ENCODE peak calls at places on chromosomes 7 and 10, in ten cellular contexts. H, N, Y, P, T, E, L, G, A and D are unnamed samples.

GRCh38 chr7:36227223-36227622 is 74.2 kb downstream of the EEPD1 start:
- DNase-seq in H (peak; percentile 34), N (no peak), Y (no peak), P (no peak), T (no peak), E (no peak), L (no peak), G (no peak), A (peak; percentile 72), D (no peak)

GRCh38 chr10:77332256-77332655 is 305.4 kb downstream of the KCNMA1 start:
- DNase-seq in H (no peak), N (no peak), Y (no peak), P (peak; percentile 51), T (no peak), E (no peak), L (no peak), G (no peak), A (no peak), D (peak; percentile 98)

GRCh38 chr7:100446040-100446439 is 9.7 kb upstream of the PPP1R35 start:
- DNase-seq in H (no peak), N (no peak), Y (no peak), P (no peak), T (no peak), E (no peak), L (no peak), G (no peak), A (no peak), D (no peak)

GRCh38 chr10:15859865-15860691 is at the start of gene MINDY3:
- DNase-seq in H (peak; percentile 85), N (peak; percentile 70), Y (peak; percentile 60), P (peak; percentile 84), T (peak; percentile 56), E (peak; percentile 90), L (peak; percentile 57), G (peak; percentile 86), A (peak; percentile 63), D (peak; percentile 68)

GRCh38 chr7:50504646-50505546 is 54.7 kb upstream of the FIGNL1 start:
- DNase-seq in H (no peak), N (no peak), Y (no peak), P (no peak), T (no peak), E (no peak), L (no peak), G (no peak), A (no peak), D (no peak)

GRCh38 chr7:84484502-84485079 is 290.0 kb upstream of the SEMA3A start:
- DNase-seq in H (no peak), N (no peak), Y (no peak), P (no peak), T (no peak), E (no peak), L (no peak), G (no peak), A (peak; percentile 1), D (no peak)

GRCh38 chr7:134513169-134513752 is 14.1 kb upstream of the AKR1B10 start:
- DNase-seq in H (peak; percentile 27), N (peak; percentile 66), Y (peak; percentile 50), P (peak; percentile 40), T (peak; percentile 80), E (peak; percentile 7), L (peak; percentile 91), G (no peak), A (no peak), D (peak; percentile 56)

GRCh38 chr7:119270045-119270464 is 1002.9 kb upstream of the KCND2 start:
- DNase-seq in H (no peak), N (peak; percentile 89), Y (peak; percentile 49), P (peak; percentile 72), T (peak; percentile 58), E (peak; percentile 29), L (peak; percentile 3), G (peak; percentile 51), A (peak; percentile 25), D (peak; percentile 58)

GRCh38 chr7:5270788-5271187 is 12.0 kb upstream of the SLC29A4 start:
- DNase-seq in H (no peak), N (peak; percentile 55), Y (no peak), P (no peak), T (no peak), E (no peak), L (no peak), G (no peak), A (no peak), D (peak; percentile 83)

GRCh38 chr7:19051767-19052375 is 65.6 kb downstream of the TWIST1 start:
- DNase-seq in H (no peak), N (peak; percentile 57), Y (peak; percentile 42), P (peak; percentile 50), T (peak; percentile 33), E (no peak), L (peak; percentile 20), G (no peak), A (no peak), D (peak; percentile 38)

GRCh38 chr7:158353606-158354570 is 233.7 kb downstream of the PTPRN2 start:
- DNase-seq in H (no peak), N (peak; percentile 71), Y (no peak), P (no peak), T (peak; percentile 55), E (no peak), L (no peak), G (no peak), A (no peak), D (peak; percentile 57)

GRCh38 chr10:58220769-58221448 is 46.8 kb downstream of the IPMK start:
- DNase-seq in H (no peak), N (no peak), Y (no peak), P (no peak), T (no peak), E (no peak), L (no peak), G (no peak), A (peak; percentile 69), D (no peak)

GRCh38 chr7:4479367-4480039 is 202.6 kb upstream of the FOXK1 start:
- DNase-seq in H (peak; percentile 13), N (peak; percentile 78), Y (peak; percentile 41), P (peak; percentile 43), T (peak; percentile 50), E (no peak), L (peak; percentile 72), G (no peak), A (peak; percentile 33), D (peak; percentile 82)

GRCh38 chr7:90580051-90580450 is 16.1 kb upstream of the CDK14 start:
- DNase-seq in H (no peak), N (no peak), Y (no peak), P (no peak), T (no peak), E (no peak), L (no peak), G (no peak), A (peak; percentile 52), D (no peak)

GRCh38 chr7:18225067-18225466 is 197.4 kb upstream of the PRPS1L1 start:
- DNase-seq in H (no peak), N (no peak), Y (no peak), P (no peak), T (no peak), E (no peak), L (no peak), G (no peak), A (no peak), D (no peak)

GRCh38 chr7:64590971-64591370 is 28.1 kb upstream of the ZNF680 start:
- DNase-seq in H (no peak), N (no peak), Y (no peak), P (no peak), T (no peak), E (no peak), L (no peak), G (no peak), A (no peak), D (no peak)

GRCh38 chr10:48470893-48471805 is 133.7 kb downstream of the ARHGAP22 start:
- DNase-seq in H (no peak), N (no peak), Y (peak; percentile 9), P (no peak), T (no peak), E (no peak), L (no peak), G (no peak), A (peak; percentile 42), D (peak; percentile 12)

GRCh38 chr10:125341611-125342010 is 181.2 kb upstream of the CTBP2 start:
- DNase-seq in H (no peak), N (no peak), Y (no peak), P (no peak), T (no peak), E (no peak), L (no peak), G (no peak), A (no peak), D (no peak)

GRCh38 chr10:108913300-108913699 is 1010.0 kb downstream of the XPNPEP1 start:
- DNase-seq in H (no peak), N (peak; percentile 16), Y (no peak), P (no peak), T (no peak), E (no peak), L (no peak), G (no peak), A (no peak), D (no peak)

GRCh38 chr10:108911814-108912541 is 1011.3 kb downstream of the XPNPEP1 start:
- DNase-seq in H (peak; percentile 27), N (peak; percentile 93), Y (no peak), P (peak; percentile 72), T (no peak), E (peak; percentile 16), L (peak; percentile 15), G (peak; percentile 48), A (peak; percentile 64), D (peak; percentile 91)
- H3K4me3 ChIP-seq in H (peak overlapping the region; percentile 16), N (peak overlapping the region; percentile 81), Y (no peak overlapping the region), P (peak overlapping the region; percentile 19), T (no peak overlapping the region), E (peak overlapping the region; percentile 63), L (peak overlapping the region; percentile 36), G (peak overlapping the region; percentile 44), A (peak overlapping the region; percentile 78), D (peak overlapping the region; percentile 86)

GRCh38 chr7:76346778-76347177 is 12.0 kb downstream of the YWHAG start:
- DNase-seq in H (no peak), N (no peak), Y (peak; percentile 46), P (no peak), T (no peak), E (no peak), L (no peak), G (no peak), A (no peak), D (no peak)
- H3K27ac ChIP-seq in H (no peak overlapping the region), N (no peak overlapping the region), Y (peak overlapping the region; percentile 43), P (peak overlapping the region; percentile 6), T (no peak overlapping the region), E (no peak overlapping the region), L (no peak overlapping the region), G (peak overlapping the region; percentile 44), A (no peak overlapping the region), D (no peak overlapping the region)

DNA sequence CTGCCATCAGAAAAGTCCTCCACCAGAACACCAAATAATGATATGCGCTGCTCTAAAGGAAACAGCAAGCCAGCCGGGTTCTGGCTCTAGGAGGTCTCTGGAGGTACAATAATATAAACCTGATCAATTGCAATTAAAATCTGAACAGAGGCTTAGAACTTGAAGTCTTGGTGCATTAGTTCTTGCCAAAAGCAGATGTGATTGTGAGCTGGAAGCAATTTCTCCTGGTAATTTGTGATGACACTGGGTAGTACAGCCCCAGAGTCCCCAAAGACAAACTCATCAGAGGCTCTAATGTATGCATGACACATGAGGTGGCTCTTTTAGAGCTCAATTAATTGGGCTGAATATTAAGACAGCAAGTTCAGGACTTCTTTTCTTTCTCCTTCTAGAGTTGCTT is 3.3 kb downstream of the ETV1 start:
- DNase-seq in H (no peak), N (peak; percentile 12), Y (no peak), P (no peak), T (no peak), E (no peak), L (no peak), G (no peak), A (no peak), D (no peak)
- H3K4me3 ChIP-seq in H (peak overlapping the region; percentile 4), N (peak overlapping the region; percentile 81), Y (no peak overlapping the region), P (no peak overlapping the region), T (no peak overlapping the region), E (peak overlapping the region; percentile 43), L (no peak overlapping the region), G (peak overlapping the region; percentile 65), A (peak overlapping the region; percentile 3), D (no peak overlapping the region)

GRCh38 chr10:114482480-114482879 is 78.2 kb upstream of the AFAP1L2 start:
- DNase-seq in H (no peak), N (no peak), Y (no peak), P (no peak), T (no peak), E (no peak), L (no peak), G (no peak), A (no peak), D (no peak)
- H3K27ac ChIP-seq in H (peak overlapping the region; percentile 74), N (no peak overlapping the region), Y (no peak overlapping the region), P (no peak overlapping the region), T (no peak overlapping the region), E (no peak overlapping the region), L (no peak overlapping the region), G (no peak overlapping the region), A (no peak overlapping the region), D (no peak overlapping the region)